ENCODE peak calls at places on chromosomes 16 and 17, in nine cellular contexts. X is brain microvascular endothelial cell; N is fibroblast of mammary gland; R is breast epithelium; O is fibroblast of lung; D is naive thymus-derived CD4-positive, alpha-beta T cell; A is aorta; M is neural progenitor cell; Q is BE2C. K is an unnamed sample.

GRCh38 chr16:77840623-77841274 is 52.4 kb downstream of the VAT1L start:
- DNase-seq in X (peak), N (no peak), R (no peak), O (peak), D (no peak), A (no peak), M (no peak), Q (no peak), K (no peak)

GRCh38 chr16:65099607-65100006 is 22.3 kb downstream of the CDH11 start:
- DNase-seq in X (no peak), N (no peak), R (no peak), O (no peak), D (no peak), A (no peak), M (no peak), Q (no peak), K (no peak)

GRCh38 chr16:30949655-30950515 is 1.0 kb downstream of the ORAI3 start:
- DNase-seq in X (peak), N (peak), R (peak), O (peak), D (peak), A (peak), M (peak), Q (no peak), K (peak)

GRCh38 chr17:556431-556995 is 158.1 kb downstream of the VPS53 start:
- DNase-seq in X (no peak), N (peak), R (no peak), O (peak), D (no peak), A (no peak), M (peak), Q (no peak), K (no peak)

GRCh38 chr16:85365120-85365519 is 248.0 kb upstream of the GSE1 start:
- DNase-seq in X (no peak), N (no peak), R (no peak), O (no peak), D (no peak), A (no peak), M (no peak), Q (peak), K (no peak)

GRCh38 chr17:11852911-11853310 is 144.4 kb downstream of the ZNF18 start:
- DNase-seq in X (no peak), N (no peak), R (no peak), O (peak), D (no peak), A (no peak), M (no peak), Q (no peak), K (no peak)

GRCh38 chr16:11506816-11507305 is 79.9 kb downstream of the LITAF start:
- DNase-seq in X (no peak), N (no peak), R (no peak), O (no peak), D (no peak), A (no peak), M (no peak), Q (no peak), K (no peak)

GRCh38 chr16:1194665-1195392 is 30.2 kb downstream of the TPSG1 start:
- DNase-seq in X (no peak), N (no peak), R (no peak), O (no peak), D (peak), A (no peak), M (peak), Q (peak), K (no peak)

GRCh38 chr16:20049831-20050230 is 23.9 kb downstream of the GPR139 start:
- DNase-seq in X (no peak), N (no peak), R (peak), O (no peak), D (no peak), A (no peak), M (no peak), Q (no peak), K (no peak)

GRCh38 chr17:82013341-82013740 is 9.3 kb downstream of the CENPX start:
- DNase-seq in X (no peak), N (no peak), R (no peak), O (no peak), D (no peak), A (peak), M (no peak), Q (peak), K (no peak)
- H3K4me3 ChIP-seq in X (no peak), N (no peak), R (no peak), O (no peak), D (no peak), A (no peak), M (no peak), Q (no peak), K (no peak)

GRCh38 chr16:57479043-57479421 is 7.3 kb downstream of the DOK4 start:
- DNase-seq in X (no peak), N (no peak), R (peak), O (no peak), D (no peak), A (peak), M (no peak), Q (peak), K (no peak)
- H3K4me3 ChIP-seq in X (peak), N (peak), R (peak), O (peak), D (no peak), A (peak), M (peak), Q (peak), K (no peak)

GRCh38 chr16:14405611-14406537 is 224.2 kb downstream of the PARN start:
- DNase-seq in X (no peak), N (no peak), R (no peak), O (no peak), D (no peak), A (peak), M (peak), Q (peak), K (no peak)
- H3K4me3 ChIP-seq in X (no peak), N (no peak), R (no peak), O (no peak), D (no peak), A (no peak), M (no peak), Q (peak), K (no peak)

GRCh38 chr17:47205419-47205963 is 3.7 kb upstream of the MYL4 start:
- DNase-seq in X (peak), N (peak), R (peak), O (peak), D (peak), A (no peak), M (no peak), Q (no peak), K (peak)
- H3K4me3 ChIP-seq in X (no peak), N (no peak), R (peak), O (no peak), D (peak), A (no peak), M (no peak), Q (no peak), K (peak)

GRCh38 chr16:3553138-3553923 is 23.9 kb downstream of the NLRC3 start:
- DNase-seq in X (no peak), N (no peak), R (no peak), O (no peak), D (no peak), A (no peak), M (peak), Q (no peak), K (no peak)

GRCh38 chr16:3549906-3550305 is 27.3 kb downstream of the NLRC3 start:
- DNase-seq in X (no peak), N (no peak), R (no peak), O (no peak), D (no peak), A (no peak), M (no peak), Q (no peak), K (no peak)

GRCh38 chr16:3550851-3551847 is 26.1 kb downstream of the NLRC3 start:
- DNase-seq in X (no peak), N (no peak), R (no peak), O (no peak), D (no peak), A (no peak), M (no peak), Q (no peak), K (no peak)

GRCh38 chr16:3548859-3549258 is 28.3 kb downstream of the NLRC3 start:
- DNase-seq in X (no peak), N (no peak), R (no peak), O (no peak), D (no peak), A (no peak), M (no peak), Q (no peak), K (no peak)

GRCh38 chr16:3554351-3554928 is 22.8 kb downstream of the NLRC3 start:
- DNase-seq in X (no peak), N (no peak), R (no peak), O (no peak), D (no peak), A (no peak), M (no peak), Q (no peak), K (no peak)
- H3K4me3 ChIP-seq in X (no peak), N (no peak), R (no peak), O (no peak), D (no peak), A (no peak), M (no peak), Q (no peak), K (no peak)

DNA sequence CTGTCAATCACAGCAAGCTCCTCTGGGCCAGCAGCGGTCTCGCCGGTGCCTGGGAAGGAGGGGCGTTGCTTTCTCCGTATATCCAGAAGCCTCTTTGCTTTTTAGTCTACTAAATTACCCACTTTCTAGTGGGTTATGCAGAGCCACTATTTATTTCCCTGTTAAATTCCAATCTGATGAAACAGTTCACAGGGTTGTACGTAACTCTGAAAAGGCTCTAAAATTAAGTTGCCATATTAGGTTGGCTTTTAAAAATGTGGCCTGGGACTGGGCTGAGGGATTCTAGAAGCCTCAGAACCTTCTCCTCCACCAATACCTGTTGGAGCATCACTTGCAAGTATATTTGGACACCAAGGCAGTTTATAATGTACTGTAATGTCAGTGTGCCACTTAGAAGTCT is 27.2 kb downstream of the MARCHF10 start:
- DNase-seq in X (no peak), N (no peak), R (no peak), O (peak), D (no peak), A (no peak), M (no peak), Q (no peak), K (no peak)
- H3K4me3 ChIP-seq in X (no peak), N (no peak), R (no peak), O (no peak), D (no peak), A (no peak), M (no peak), Q (no peak), K (no peak)

DNA sequence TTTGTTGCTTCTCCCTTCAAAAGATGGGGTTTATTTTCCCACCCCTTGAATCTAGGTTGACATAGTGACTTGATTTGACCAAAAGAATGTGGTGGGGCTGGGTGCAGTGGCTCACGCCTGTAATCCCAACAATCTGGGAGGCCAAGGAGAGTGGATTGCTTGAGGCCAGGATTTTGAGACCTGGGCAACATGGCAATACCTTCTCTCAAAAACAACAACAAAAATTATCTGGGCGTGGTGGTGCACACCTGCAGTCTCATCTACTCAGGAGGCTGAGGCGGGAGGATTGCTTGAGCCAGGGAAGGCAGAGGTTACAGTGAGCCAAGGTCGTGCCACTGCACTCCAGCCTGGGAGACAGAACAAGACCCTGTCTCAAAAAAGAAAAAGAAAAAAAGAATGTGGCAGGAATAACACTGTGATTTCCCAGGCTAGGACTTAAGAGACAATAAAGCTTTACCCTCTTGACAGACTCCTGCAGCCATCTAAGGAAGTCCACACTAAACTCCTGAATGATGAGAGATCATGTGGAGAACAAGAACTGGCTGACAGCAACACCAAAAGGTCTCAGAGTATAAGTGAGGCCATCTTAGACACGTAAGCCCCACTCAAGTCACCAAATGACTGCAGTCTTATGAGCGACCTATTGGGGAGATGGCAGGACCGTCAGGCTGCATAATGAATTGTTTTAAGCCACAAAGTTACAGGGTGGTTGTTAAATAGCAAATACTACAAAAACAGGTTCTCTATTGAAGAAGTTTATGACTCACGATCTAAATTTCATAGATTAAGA is 37.0 kb downstream of the FBXL20 start:
- DNase-seq in X (no peak), N (peak), R (no peak), O (peak), D (no peak), A (no peak), M (no peak), Q (no peak), K (no peak)
- H3K4me3 ChIP-seq in X (no peak), N (no peak), R (no peak), O (no peak), D (no peak), A (no peak), M (no peak), Q (no peak), K (no peak)

DNA sequence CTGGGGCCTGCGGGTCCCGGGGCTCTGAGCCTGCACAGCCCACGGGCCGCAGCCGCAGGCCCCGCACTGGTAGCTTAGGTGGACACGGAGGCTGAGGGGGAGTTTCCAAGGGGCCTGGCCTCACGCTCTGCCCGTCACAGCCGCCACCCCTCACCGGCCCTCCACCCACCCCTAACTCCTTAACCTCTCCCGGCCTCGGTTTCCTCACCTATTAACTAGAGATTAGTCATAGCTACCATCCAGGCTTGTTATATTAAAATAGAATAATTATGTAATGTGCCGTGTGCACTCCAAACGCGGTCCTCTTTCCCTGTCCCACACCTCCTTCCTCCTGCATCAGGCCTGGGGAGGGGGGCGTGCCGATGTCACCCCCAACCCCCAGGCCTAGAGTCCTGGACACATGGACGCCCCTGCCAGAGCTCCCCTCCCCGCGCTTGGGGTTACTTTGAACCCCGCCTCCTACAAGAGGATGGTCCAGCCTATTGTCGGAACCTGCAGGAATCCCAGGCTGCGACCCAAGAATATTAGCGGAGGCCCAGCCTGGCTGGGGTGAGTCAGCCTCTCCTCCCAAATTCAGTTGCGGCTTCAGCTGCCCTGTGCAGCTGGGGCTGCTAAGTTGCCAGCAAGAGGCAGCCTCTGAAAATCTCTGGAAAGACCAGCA is 17.3 kb downstream of the SOCS3 start:
- DNase-seq in X (peak), N (peak), R (no peak), O (peak), D (no peak), A (peak), M (no peak), Q (no peak), K (no peak)
- H3K4me3 ChIP-seq in X (peak), N (peak), R (peak), O (peak), D (peak), A (no peak), M (peak), Q (peak), K (peak)

K was measured in CD4-positive, alpha-beta memory T cell.